ENCODE peak calls at places on chromosomes 3 and 15, in five cellular contexts. B, Q, M, J and A are unnamed samples.
A peak's percentile ranks its signal among the peaks of the same experiment; 100 is the strongest.

GRCh38 chr3:61928776-61929175 is 367.4 kb downstream of the PTPRG start:
- DNase-seq in Q (no peak), M (no peak), B (no peak), J (no peak), A (no peak)

GRCh38 chr3:193673845-193674244 is 80.8 kb downstream of the OPA1 start:
- DNase-seq in Q (no peak), M (no peak), J (no peak), B (no peak), A (no peak)

GRCh38 chr3:36991923-36992805 is 767 bp downstream of the EPM2AIP1 start:
- DNase-seq in J (peak; percentile 32), B (no peak), M (no peak), Q (peak; percentile 30), A (peak; percentile 30)

GRCh38 chr3:52068730-52069129 is 12.4 kb upstream of the DUSP7 start:
- DNase-seq in J (no peak), Q (no peak), B (no peak), M (no peak), A (no peak)

GRCh38 chr3:173745952-173746682 is 348.6 kb downstream of the NLGN1 start:
- DNase-seq in M (no peak), J (no peak), B (no peak), Q (no peak), A (no peak)

GRCh38 chr3:37279858-37280257 is 105.5 kb upstream of the LRRFIP2 start:
- DNase-seq in M (no peak), J (no peak), Q (no peak), B (no peak), A (no peak)

GRCh38 chr3:42593635-42594034 is 3.0 kb downstream of the SS18L2 start:
- DNase-seq in M (no peak), Q (no peak), B (no peak), J (no peak), A (no peak)

GRCh38 chr15:50128266-50128665 is 9.2 kb upstream of the ATP8B4 start:
- DNase-seq in M (no peak), J (peak; percentile 47), Q (peak; percentile 45), B (peak; percentile 82), A (peak; percentile 88)

GRCh38 chr15:78840661-78841060 is 29.4 kb upstream of the ADAMTS7 start:
- DNase-seq in B (peak; percentile 31), Q (no peak), J (no peak), M (no peak), A (peak; percentile 46)

GRCh38 chr3:142353571-142353970 is 94.3 kb downstream of the XRN1 start:
- DNase-seq in J (no peak), Q (no peak), B (no peak), M (no peak), A (no peak)

GRCh38 chr3:108131105-108131794 is 40.4 kb upstream of the CD47 start:
- DNase-seq in Q (no peak), M (no peak), B (no peak), J (no peak), A (no peak)

GRCh38 chr15:40137011-40137906 is 23.6 kb upstream of the BUB1B start:
- DNase-seq in B (no peak), M (no peak), J (no peak), Q (no peak), A (no peak)

GRCh38 chr15:62457100-62457499 is 292.0 kb upstream of the C2CD4B start:
- DNase-seq in M (no peak), J (no peak), Q (no peak), B (no peak), A (no peak)

GRCh38 chr3:115922681-115923347 is 299.5 kb downstream of the GAP43 start:
- DNase-seq in Q (no peak), B (no peak), J (no peak), M (no peak), A (no peak)

GRCh38 chr3:99768808-99769501 is 48.7 kb upstream of the CMSS1 start:
- DNase-seq in J (no peak), Q (no peak), B (no peak), M (no peak), A (no peak)

GRCh38 chr3:129555176-129555575 is 12.2 kb downstream of the H1-8 start:
- DNase-seq in M (peak; percentile 32), B (peak; percentile 34), J (no peak), Q (no peak), A (no peak)

GRCh38 chr3:22966349-22966748 is 236.8 kb upstream of the UBE2E2 start:
- DNase-seq in J (no peak), M (no peak), B (no peak), Q (no peak), A (no peak)

GRCh38 chr3:123353227-123353851 is 95.6 kb downstream of the ADCY5 start:
- DNase-seq in J (no peak), M (no peak), B (no peak), Q (no peak), A (no peak)

GRCh38 chr3:161559177-161559998 is 62.8 kb downstream of the OTOL1 start:
- DNase-seq in M (no peak), B (no peak), J (no peak), Q (no peak), A (no peak)

GRCh38 chr15:36897834-36898233 is 202.5 kb downstream of the MEIS2 start:
- DNase-seq in B (no peak), M (no peak), J (no peak), Q (no peak), A (no peak)

GRCh38 chr3:129315386-129315991 is 36.8 kb downstream of the HMCES start:
- DNase-seq in B (peak; percentile 67), J (peak; percentile 46), M (peak; percentile 87), Q (peak; percentile 53), A (peak; percentile 79)

GRCh38 chr3:12553921-12554391 is 2.9 kb upstream of the MKRN2 start:
- DNase-seq in J (no peak), B (peak; percentile 32), M (no peak), Q (peak; percentile 22), A (peak; percentile 25)

GRCh38 chr3:96182756-96183155 is 631.6 kb upstream of the EPHA6 start:
- DNase-seq in B (no peak), J (no peak), M (no peak), Q (no peak), A (no peak)

GRCh38 chr3:72582211-72582878 is 265.9 kb downstream of the SHQ1 start:
- DNase-seq in M (no peak), J (no peak), Q (no peak), B (no peak), A (no peak)

GRCh38 chr3:12914075-12914474 is 72.7 kb upstream of the RPL32 start:
- DNase-seq in J (no peak), M (peak; percentile 42), Q (no peak), B (no peak), A (no peak)

GRCh38 chr3:193452338-193452737 is 73.8 kb upstream of the ATP13A5 start:
- DNase-seq in Q (no peak), B (no peak), J (no peak), M (no peak), A (no peak)

GRCh38 chr3:148884261-148884660 is 19.2 kb downstream of the CPA3 start:
- DNase-seq in M (no peak), Q (no peak), J (no peak), B (no peak), A (no peak)

GRCh38 chr3:127959873-127960272 is 44.8 kb downstream of the KBTBD12 start:
- DNase-seq in J (no peak), Q (no peak), M (no peak), B (peak; percentile 43), A (no peak)

GRCh38 chr3:16917980-16918682 is 33.4 kb downstream of the PLCL2 start:
- DNase-seq in B (no peak), M (no peak), Q (no peak), J (no peak), A (no peak)

GRCh38 chr3:142853270-142854163 is 35.4 kb downstream of the PCOLCE2 start:
- DNase-seq in M (no peak), Q (no peak), J (no peak), B (peak; percentile 78), A (no peak)

GRCh38 chr3:99902091-99902490 is 84.4 kb downstream of the CMSS1 start:
- DNase-seq in B (no peak), M (no peak), J (no peak), Q (no peak), A (no peak)

GRCh38 chr15:66765478-66766281 is 63.6 kb downstream of the SMAD6 start:
- DNase-seq in J (no peak), B (peak; percentile 45), M (peak; percentile 88), Q (no peak), A (peak; percentile 77)

GRCh38 chr15:61474796-61475195 is 245.7 kb upstream of the RORA start:
- DNase-seq in Q (no peak), M (no peak), J (no peak), B (no peak), A (no peak)

GRCh38 chr3:185995352-185995751 is 57.5 kb upstream of the TRA2B start:
- DNase-seq in B (no peak), J (no peak), M (no peak), Q (no peak), A (no peak)
- TF ChIP-seq CTCF in B (no peak), J (no peak), M (no peak), Q (no peak), A (no peak)

GRCh38 chr15:51129513-51130197 is 34.9 kb upstream of the TNFAIP8L3 start:
- DNase-seq in J (no peak), B (no peak), Q (no peak), M (no peak), A (no peak)
- TF ChIP-seq CTCF in J (no peak), B (no peak), Q (no peak), M (no peak), A (no peak)

GRCh38 chr15:71588746-71589145 is 221.6 kb upstream of the NR2E3 start:
- DNase-seq in Q (no peak), J (no peak), M (no peak), B (no peak), A (no peak)

GRCh38 chr15:71592186-71592585 is 218.2 kb upstream of the NR2E3 start:
- DNase-seq in M (no peak), Q (no peak), B (peak; percentile 60), J (no peak), A (no peak)

GRCh38 chr15:71595846-71596553 is 214.4 kb upstream of the NR2E3 start:
- DNase-seq in J (no peak), B (no peak), M (no peak), Q (no peak), A (no peak)

GRCh38 chr15:71586463-71586862 is 223.9 kb upstream of the NR2E3 start:
- DNase-seq in Q (no peak), M (no peak), J (no peak), B (no peak), A (no peak)

DNA sequence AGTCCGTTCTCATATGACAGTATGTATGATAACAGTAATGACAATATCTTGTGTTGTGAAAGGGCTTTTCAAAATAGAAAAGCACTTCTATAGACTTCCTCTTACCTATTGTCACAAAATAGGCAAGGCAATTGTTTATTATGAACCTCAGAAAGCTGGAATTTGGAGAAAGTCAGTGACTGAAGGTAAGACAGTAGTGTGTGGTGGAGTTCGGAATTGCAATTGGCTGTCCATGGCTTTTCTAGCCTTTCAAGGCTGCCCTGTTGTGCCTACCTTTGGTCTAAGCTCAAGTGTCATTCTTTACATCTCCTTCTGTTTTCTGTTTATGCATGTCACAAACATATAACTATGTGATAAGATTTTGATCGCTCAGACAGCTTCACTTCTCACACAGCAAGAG is 219.3 kb upstream of the NR2E3 start:
- DNase-seq in J (no peak), M (no peak), Q (no peak), B (no peak), A (no peak)
- TF ChIP-seq CTCF in J (no peak), M (no peak), Q (no peak), B (no peak), A (no peak)

GRCh38 chr3:27533718-27534578 is 49.8 kb upstream of the SLC4A7 start:
- DNase-seq in Q (peak; percentile 64), B (peak; percentile 61), M (no peak), J (peak; percentile 52), A (peak; percentile 88)
- TF ChIP-seq CTCF in Q (no peak), B (peak; percentile 26), M (no peak), J (no peak), A (peak; percentile 47)